ENCODE peak calls at places on chromosomes 7 and 10, in nine cellular contexts. V, O, U, B, W, M, R, C and A are unnamed samples.

GRCh38 chr10:119491941-119492340 is 50.6 kb downstream of the RGS10 start:
- DNase-seq in O (no peak), W (no peak), M (no peak), R (no peak), V (no peak), B (no peak), C (no peak), U (peak; percentile 16), A (no peak)

GRCh38 chr10:23370106-23370505 is 25.5 kb upstream of the C10orf67 start:
- DNase-seq in U (no peak), R (peak; percentile 28), C (no peak), B (peak; percentile 28), V (no peak), O (no peak), M (no peak), W (no peak), A (no peak)

GRCh38 chr7:23471090-23471859 is 984 bp upstream of the IGF2BP3 start:
- DNase-seq in R (peak; percentile 46), V (peak; percentile 16), B (peak; percentile 79), C (no peak), W (no peak), U (no peak), M (peak; percentile 6), O (peak; percentile 74), A (peak; percentile 97)

GRCh38 chr10:82221750-82222149 is 346.8 kb downstream of the NRG3 start:
- DNase-seq in V (no peak), U (no peak), M (no peak), W (no peak), O (no peak), R (peak; percentile 35), B (no peak), C (no peak), A (no peak)

GRCh38 chr7:111953611-111954010 is 252.6 kb downstream of the DOCK4 start:
- DNase-seq in U (no peak), O (peak; percentile 40), R (peak; percentile 92), B (peak; percentile 40), M (no peak), W (no peak), C (no peak), V (no peak), A (peak; percentile 24)

GRCh38 chr10:129031233-129032150 is 435.5 kb upstream of the MGMT start:
- DNase-seq in M (peak; percentile 12), O (peak; percentile 67), B (peak; percentile 67), V (peak; percentile 45), R (peak; percentile 1), W (peak; percentile 60), C (peak; percentile 59), U (no peak), A (peak; percentile 35)

GRCh38 chr7:87517136-87517805 is 41.8 kb upstream of the ABCB4 start:
- DNase-seq in R (peak; percentile 18), W (no peak), V (no peak), B (peak; percentile 17), C (no peak), M (no peak), U (no peak), O (no peak), A (no peak)

GRCh38 chr7:106243893-106244292 is 40.9 kb downstream of the NAMPT start:
- DNase-seq in B (peak; percentile 10), C (no peak), W (no peak), O (no peak), U (no peak), R (peak; percentile 26), M (no peak), V (no peak), A (no peak)

GRCh38 chr10:113681533-113682470 is 2.1 kb downstream of the CASP7 start:
- DNase-seq in M (no peak), R (no peak), C (no peak), B (peak; percentile 16), U (no peak), W (no peak), V (no peak), O (no peak), A (peak; percentile 3)

GRCh38 chr10:79285315-79286185 is 61.7 kb upstream of the PPIF start:
- DNase-seq in C (no peak), U (no peak), R (no peak), B (no peak), O (no peak), W (no peak), V (no peak), M (no peak), A (peak; percentile 4)

GRCh38 chr10:55629792-55630490 is 731.1 kb downstream of the ZWINT start:
- DNase-seq in U (no peak), O (peak; percentile 28), V (no peak), M (no peak), C (no peak), B (peak; percentile 67), W (peak; percentile 18), R (no peak), A (no peak)

GRCh38 chr7:100099452-100099851 is 1.7 kb downstream of the MCM7 start:
- DNase-seq in C (no peak), M (no peak), V (no peak), U (no peak), B (no peak), O (no peak), R (no peak), W (no peak), A (no peak)

GRCh38 chr7:77479536-77480088 is 57.5 kb upstream of the PTPN12 start:
- DNase-seq in B (peak; percentile 23), M (no peak), U (no peak), V (no peak), R (peak; percentile 21), W (no peak), O (no peak), C (no peak), A (no peak)

GRCh38 chr7:47456210-47456955 is 125.5 kb downstream of the TNS3 start:
- DNase-seq in R (no peak), V (no peak), C (no peak), O (no peak), U (no peak), W (no peak), B (no peak), M (no peak), A (no peak)

GRCh38 chr10:110833234-110833940 is 38.3 kb upstream of the PDCD4 start:
- DNase-seq in V (no peak), C (no peak), M (no peak), W (no peak), B (no peak), R (no peak), U (no peak), O (no peak), A (no peak)

GRCh38 chr10:9157656-9158055 is 1103.2 kb downstream of the GATA3 start:
- DNase-seq in W (no peak), M (no peak), R (no peak), B (no peak), O (no peak), V (no peak), C (no peak), U (no peak), A (no peak)

GRCh38 chr10:4013651-4014085 is 228.7 kb upstream of the KLF6 start:
- DNase-seq in U (no peak), C (no peak), V (no peak), B (peak; percentile 37), R (peak; percentile 15), M (no peak), O (no peak), W (no peak), A (no peak)

GRCh38 chr10:86144301-86144700 is 222.3 kb downstream of the GRID1 start:
- DNase-seq in R (no peak), B (no peak), U (no peak), O (no peak), M (no peak), C (no peak), W (no peak), V (no peak), A (no peak)

GRCh38 chr10:74488907-74489306 is 337.5 kb upstream of the KAT6B start:
- DNase-seq in B (no peak), W (no peak), M (no peak), U (no peak), O (peak; percentile 42), R (peak; percentile 54), C (no peak), V (no peak), A (no peak)

GRCh38 chr10:96642973-96643372 is 56.2 kb upstream of the TM9SF3 start:
- DNase-seq in B (peak; percentile 50), M (peak; percentile 19), O (no peak), V (peak; percentile 42), C (peak; percentile 89), U (no peak), W (peak; percentile 60), R (no peak), A (peak; percentile 84)

GRCh38 chr7:106283831-106284515 is 810 bp downstream of the NAMPT start:
- DNase-seq in V (peak; percentile 56), W (peak; percentile 54), O (peak; percentile 14), B (peak; percentile 68), M (peak; percentile 5), C (peak; percentile 62), R (peak; percentile 51), U (no peak), A (peak; percentile 82)

GRCh38 chr10:11243425-11244222 is 226.0 kb downstream of the CELF2 start:
- DNase-seq in M (no peak), W (no peak), O (no peak), U (peak; percentile 42), V (no peak), R (no peak), C (no peak), B (peak; percentile 26), A (peak; percentile 29)

GRCh38 chr7:150927157-150927953 is 50.8 kb downstream of the KCNH2 start:
- DNase-seq in R (no peak), C (no peak), B (no peak), V (no peak), O (no peak), M (no peak), W (no peak), U (no peak), A (no peak)

GRCh38 chr10:125213541-125214282 is 53.3 kb upstream of the CTBP2 start:
- DNase-seq in O (no peak), R (no peak), W (no peak), C (no peak), V (no peak), U (no peak), B (no peak), M (no peak), A (no peak)

GRCh38 chr7:155454183-155455112 is 3.5 kb upstream of the EN2 start:
- DNase-seq in M (no peak), U (no peak), W (no peak), B (no peak), R (no peak), V (no peak), O (no peak), C (no peak), A (no peak)

GRCh38 chr10:63133787-63134557 is 844 bp downstream of the NRBF2 start:
- DNase-seq in M (no peak), V (no peak), B (peak; percentile 77), U (no peak), W (no peak), R (peak; percentile 40), O (no peak), C (no peak), A (peak; percentile 76)

GRCh38 chr10:110502851-110503301 is 5.2 kb downstream of the DUSP5 start:
- DNase-seq in M (no peak), O (no peak), B (peak; percentile 90), C (peak; percentile 61), U (no peak), V (no peak), R (peak; percentile 55), W (no peak), A (peak; percentile 92)

GRCh38 chr10:90751107-90751997 is 106.5 kb downstream of the HTR7 start:
- DNase-seq in W (no peak), V (peak; percentile 30), C (no peak), B (peak; percentile 46), M (peak; percentile 11), R (peak; percentile 46), U (no peak), O (peak; percentile 89), A (peak; percentile 68)